ENCODE peak calls at places on chromosomes 13 and 19, in seven cellular contexts. One of them, this sample, is unnamed.

GRCh38 chr19:2167896-2168618 is 4.3 kb downstream of the DOT1L start:
- DNase-seq in NCI-H1092: no peak
- DNase-seq in activated CD4-positive, alpha-beta T cell treated with anti-CD3 and anti-CD28 coated beads for 48 hours: no peak
- DNase-seq in BJ: no peak
- DNase-seq in T-helper 17 cell: no peak
- DNase-seq in stimulated activated CD4-positive, alpha-beta T cell treated with anti-CD3 and anti-CD28 coated beads, Interleukin-2, amount 100 ng/mL, for 48 hours: no peak
- DNase-seq in NCI-H748 treated with DMSO at 0.1 percent for 48 hours: no peak
- DNase-seq in this sample: peak; percentile 92

GRCh38 chr19:1281270-1281894 is 4.3 kb upstream of the EFNA2 start:
- DNase-seq in NCI-H1092: no peak
- DNase-seq in activated CD4-positive, alpha-beta T cell treated with anti-CD3 and anti-CD28 coated beads for 48 hours: no peak
- DNase-seq in BJ: no peak
- DNase-seq in T-helper 17 cell: no peak
- DNase-seq in stimulated activated CD4-positive, alpha-beta T cell treated with anti-CD3 and anti-CD28 coated beads, Interleukin-2, amount 100 ng/mL, for 48 hours: no peak
- DNase-seq in NCI-H748 treated with DMSO at 0.1 percent for 48 hours: no peak
- DNase-seq in this sample: peak; percentile 80

GRCh38 chr13:111474136-111475002 is 153.9 kb downstream of the TEX29 start:
- DNase-seq in NCI-H1092: peak; percentile 81
- DNase-seq in activated CD4-positive, alpha-beta T cell treated with anti-CD3 and anti-CD28 coated beads for 48 hours: no peak
- DNase-seq in BJ: no peak
- DNase-seq in T-helper 17 cell: no peak
- DNase-seq in stimulated activated CD4-positive, alpha-beta T cell treated with anti-CD3 and anti-CD28 coated beads, Interleukin-2, amount 100 ng/mL, for 48 hours: no peak
- DNase-seq in NCI-H748 treated with DMSO at 0.1 percent for 48 hours: peak; percentile 82
- DNase-seq in this sample: peak; percentile 53

GRCh38 chr13:70579941-70580340 is 471.7 kb upstream of the KLHL1 start:
- DNase-seq in NCI-H1092: no peak
- DNase-seq in activated CD4-positive, alpha-beta T cell treated with anti-CD3 and anti-CD28 coated beads for 48 hours: no peak
- DNase-seq in BJ: no peak
- DNase-seq in T-helper 17 cell: no peak
- DNase-seq in stimulated activated CD4-positive, alpha-beta T cell treated with anti-CD3 and anti-CD28 coated beads, Interleukin-2, amount 100 ng/mL, for 48 hours: no peak
- DNase-seq in NCI-H748 treated with DMSO at 0.1 percent for 48 hours: no peak
- DNase-seq in this sample: no peak

GRCh38 chr19:6066661-6067646 is 43.3 kb downstream of the RFX2 start:
- DNase-seq in NCI-H1092: peak; percentile 98
- DNase-seq in activated CD4-positive, alpha-beta T cell treated with anti-CD3 and anti-CD28 coated beads for 48 hours: no peak
- DNase-seq in BJ: peak; percentile 91
- DNase-seq in T-helper 17 cell: peak; percentile 58
- DNase-seq in stimulated activated CD4-positive, alpha-beta T cell treated with anti-CD3 and anti-CD28 coated beads, Interleukin-2, amount 100 ng/mL, for 48 hours: no peak
- DNase-seq in NCI-H748 treated with DMSO at 0.1 percent for 48 hours: peak; percentile 91
- DNase-seq in this sample: no peak

GRCh38 chr19:16222806-16223205 is 25.1 kb downstream of the AP1M1 start:
- DNase-seq in NCI-H1092: no peak
- DNase-seq in activated CD4-positive, alpha-beta T cell treated with anti-CD3 and anti-CD28 coated beads for 48 hours: no peak
- DNase-seq in BJ: no peak
- DNase-seq in T-helper 17 cell: no peak
- DNase-seq in stimulated activated CD4-positive, alpha-beta T cell treated with anti-CD3 and anti-CD28 coated beads, Interleukin-2, amount 100 ng/mL, for 48 hours: no peak
- DNase-seq in NCI-H748 treated with DMSO at 0.1 percent for 48 hours: no peak
- DNase-seq in this sample: no peak

GRCh38 chr13:98447881-98448641 is 128.8 kb downstream of the STK24 start:
- DNase-seq in NCI-H1092: no peak
- DNase-seq in activated CD4-positive, alpha-beta T cell treated with anti-CD3 and anti-CD28 coated beads for 48 hours: peak; percentile 50
- DNase-seq in BJ: no peak
- DNase-seq in T-helper 17 cell: no peak
- DNase-seq in stimulated activated CD4-positive, alpha-beta T cell treated with anti-CD3 and anti-CD28 coated beads, Interleukin-2, amount 100 ng/mL, for 48 hours: no peak
- DNase-seq in NCI-H748 treated with DMSO at 0.1 percent for 48 hours: no peak
- DNase-seq in this sample: no peak

GRCh38 chr19:14073232-14073924 is 792 bp downstream of the MISP3 start:
- DNase-seq in NCI-H1092: peak; percentile 59
- DNase-seq in activated CD4-positive, alpha-beta T cell treated with anti-CD3 and anti-CD28 coated beads for 48 hours: peak; percentile 84
- DNase-seq in BJ: no peak
- DNase-seq in T-helper 17 cell: peak; percentile 70
- DNase-seq in stimulated activated CD4-positive, alpha-beta T cell treated with anti-CD3 and anti-CD28 coated beads, Interleukin-2, amount 100 ng/mL, for 48 hours: peak; percentile 76
- DNase-seq in NCI-H748 treated with DMSO at 0.1 percent for 48 hours: peak; percentile 33
- DNase-seq in this sample: peak; percentile 70